ENCODE peak calls at places on chromosomes 11 and 22, in six cellular contexts. Y is HCT116, F is K562, V is SK-N-SH, J is HepG2, P is H1. W is an unnamed sample.

GRCh38 chr22:17629646-17630045 is 1.1 kb upstream of the ATP6V1E1 start:
- DNase-seq in V (no peak), J (no peak), Y (no peak), P (no peak), F (no peak), W (peak)

GRCh38 chr11:134049303-134049702 is 19.6 kb upstream of the JAM3 start:
- DNase-seq in P (no peak), Y (no peak), F (no peak), V (no peak), J (no peak), W (no peak)

GRCh38 chr11:16191852-16192240 is 164.5 kb downstream of the SOX6 start:
- DNase-seq in J (no peak), V (peak), Y (no peak), F (no peak), P (no peak), W (no peak)

GRCh38 chr11:4636962-4637661 is at the start of gene OR51D1:
- DNase-seq in J (peak), F (peak), P (peak), V (peak), Y (peak), W (peak)

GRCh38 chr22:49415219-49415951 is 412.3 kb downstream of the BRD1 start:
- DNase-seq in F (no peak), P (no peak), J (no peak), Y (no peak), V (no peak), W (no peak)

GRCh38 chr11:12258451-12258850 is 118.9 kb upstream of the PARVA start:
- DNase-seq in P (no peak), V (no peak), Y (no peak), J (peak), F (peak), W (no peak)

GRCh38 chr11:72069787-72070251 is 10.5 kb downstream of the NUMA1 start:
- DNase-seq in P (no peak), J (peak), V (no peak), F (no peak), Y (peak), W (peak)

GRCh38 chr22:24994070-24994763 is 41.7 kb downstream of the KIAA1671 start:
- DNase-seq in F (no peak), J (no peak), Y (peak), V (no peak), P (no peak), W (no peak)

GRCh38 chr11:69567951-69568808 is 72.8 kb upstream of the CCND1 start:
- DNase-seq in J (peak), Y (no peak), P (peak), F (no peak), V (no peak), W (no peak)

GRCh38 chr11:120431633-120432032 is 79.9 kb upstream of the GRIK4 start:
- DNase-seq in Y (peak), V (peak), F (peak), P (no peak), J (peak), W (no peak)

GRCh38 chr11:57321996-57322880 is 2.5 kb downstream of the TNKS1BP1 start:
- DNase-seq in Y (peak), P (peak), V (peak), F (peak), J (peak), W (peak)

GRCh38 chr11:32081129-32081641 is 9.7 kb upstream of the RCN1 start:
- DNase-seq in V (no peak), F (no peak), Y (no peak), J (peak), P (no peak), W (no peak)

GRCh38 chr11:118646393-118646792 is 33.1 kb downstream of the TREH start:
- DNase-seq in P (no peak), Y (no peak), F (no peak), J (no peak), V (no peak), W (no peak)

GRCh38 chr22:43310311-43310710 is 32.9 kb downstream of the SCUBE1 start:
- DNase-seq in Y (no peak), F (peak), J (no peak), V (no peak), P (no peak), W (no peak)

GRCh38 chr11:127919206-127920000 is 668.0 kb downstream of the ETS1 start:
- DNase-seq in Y (no peak), P (no peak), F (no peak), J (no peak), V (no peak), W (peak)

GRCh38 chr11:126310229-126310991 is 6.5 kb downstream of the DCPS start:
- DNase-seq in P (peak), J (peak), V (peak), Y (peak), F (peak), W (peak)

GRCh38 chr11:70782401-70782913 is 384.1 kb downstream of the CTTN start:
- DNase-seq in J (no peak), F (no peak), V (no peak), P (no peak), Y (no peak), W (no peak)

GRCh38 chr11:10382518-10382917 is 72.5 kb upstream of the AMPD3 start:
- DNase-seq in J (no peak), F (peak), V (no peak), Y (peak), P (peak), W (no peak)

GRCh38 chr11:114044042-114044871 is 15.3 kb upstream of the ZBTB16 start:
- DNase-seq in Y (no peak), F (no peak), J (no peak), V (no peak), P (no peak), W (peak)

GRCh38 chr22:25514436-25514835 is 50.0 kb upstream of the GRK3 start:
- DNase-seq in J (no peak), F (no peak), P (no peak), Y (no peak), V (no peak), W (no peak)

GRCh38 chr22:17243524-17243923 is 24.3 kb upstream of the ADA2 start:
- DNase-seq in F (no peak), Y (no peak), V (no peak), P (no peak), J (no peak), W (no peak)

GRCh38 chr11:119829407-119829806 is 100.4 kb upstream of the NECTIN1 start:
- DNase-seq in J (no peak), V (no peak), P (no peak), Y (no peak), F (no peak), W (no peak)

GRCh38 chr11:78202733-78203167 is 14.0 kb downstream of the USP35 start:
- DNase-seq in V (no peak), F (no peak), J (peak), Y (no peak), P (no peak), W (no peak)

GRCh38 chr22:38202437-38203089 is 769 bp downstream of the MAFF start:
- DNase-seq in P (peak), V (peak), J (peak), F (no peak), Y (no peak), W (peak)

GRCh38 chr22:26481694-26482093 is 1.9 kb downstream of the HPS4 start:
- DNase-seq in F (no peak), Y (no peak), J (no peak), V (no peak), P (no peak), W (no peak)

GRCh38 chr22:29480512-29481264 is 670 bp downstream of the NEFH start:
- DNase-seq in J (no peak), F (peak), V (peak), P (peak), Y (no peak), W (peak)

GRCh38 chr11:67441731-67442401 is 1.4 kb downstream of the CORO1B start:
- DNase-seq in J (no peak), F (no peak), Y (no peak), P (no peak), V (no peak), W (no peak)

GRCh38 chr22:30569674-30570202 is 4.7 kb downstream of the GAL3ST1 start:
- DNase-seq in V (no peak), J (no peak), Y (no peak), P (no peak), F (no peak), W (no peak)

GRCh38 chr11:78893996-78894395 is 319.3 kb upstream of the NARS2 start:
- DNase-seq in V (no peak), F (no peak), Y (no peak), P (no peak), J (no peak), W (no peak)

GRCh38 chr22:40325315-40325714 is 21.0 kb upstream of the ADSL start:
- DNase-seq in V (no peak), J (no peak), P (no peak), Y (no peak), F (no peak), W (no peak)

GRCh38 chr11:67404515-67405195 is 772 bp downstream of the TBC1D10C start:
- DNase-seq in V (no peak), F (peak), J (no peak), Y (no peak), P (no peak), W (no peak)

GRCh38 chr22:25137577-25138525 is 61.8 kb upstream of the CRYBB3 start:
- DNase-seq in F (no peak), J (no peak), V (no peak), P (no peak), Y (peak), W (no peak)

GRCh38 chr11:76777922-76778321 is 5.2 kb upstream of the TSKU start:
- DNase-seq in V (no peak), J (no peak), Y (no peak), P (no peak), F (no peak), W (no peak)

GRCh38 chr11:17734418-17734911 is at the start of gene KCNC1:
- DNase-seq in J (no peak), V (peak), Y (no peak), P (peak), F (peak), W (peak)

GRCh38 chr11:17733261-17733660 is 1.3 kb upstream of the KCNC1 start:
- DNase-seq in F (no peak), P (no peak), J (no peak), V (no peak), Y (no peak), W (no peak)

GRCh38 chr11:17730137-17730536 is 4.4 kb upstream of the KCNC1 start:
- DNase-seq in V (no peak), J (no peak), F (no peak), P (no peak), Y (no peak), W (no peak)

GRCh38 chr11:17734986-17735822 is 623 bp downstream of the KCNC1 start:
- DNase-seq in P (peak), V (peak), F (peak), J (peak), Y (no peak), W (peak)

DNA sequence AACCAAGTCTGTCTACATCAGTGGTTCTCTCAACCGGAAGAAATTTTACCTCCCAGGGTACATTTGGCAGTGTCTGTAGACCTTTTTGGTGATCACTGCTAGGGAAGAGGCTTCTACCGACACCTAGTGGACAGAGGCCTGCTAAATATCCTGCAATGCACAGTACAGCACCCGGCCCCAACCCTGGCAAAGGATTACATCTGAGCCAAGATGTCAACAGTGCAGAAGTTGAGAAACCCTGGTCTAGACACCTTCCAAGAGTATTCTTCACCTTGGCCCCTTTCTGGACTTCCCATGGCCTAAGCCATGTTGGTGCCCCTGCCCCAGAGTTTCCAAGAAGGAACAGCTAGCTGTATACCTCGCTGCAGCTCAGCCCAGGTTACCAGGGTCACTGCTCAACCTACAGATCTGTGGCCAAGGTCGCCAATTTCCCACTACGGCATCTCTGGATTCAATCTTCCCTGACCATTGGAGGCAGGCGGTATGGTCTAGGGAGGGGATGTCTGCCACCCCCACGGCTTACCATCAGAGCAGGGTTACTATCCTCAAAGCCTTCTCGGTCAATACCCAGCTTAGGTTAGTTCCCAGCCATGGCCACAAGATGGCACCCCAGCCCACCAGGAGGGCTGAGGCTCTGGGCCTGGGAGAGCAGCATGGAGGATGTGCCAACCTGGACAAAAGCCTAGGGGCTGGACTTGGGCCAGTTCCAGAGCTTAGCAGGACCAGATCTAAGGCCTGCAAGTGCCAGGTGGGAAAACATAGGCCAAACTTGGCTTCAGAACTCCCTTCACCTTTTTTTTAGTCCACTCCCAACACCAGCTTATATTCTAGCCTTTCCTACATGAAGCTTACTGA is 3.7 kb upstream of the KCNC1 start:
- DNase-seq in J (peak), F (peak), V (peak), Y (peak), P (peak), W (peak)
- TF ChIP-seq MAX in J (no peak), F (no peak), V (no peak), Y (no peak), P (peak), W (no peak)

DNA sequence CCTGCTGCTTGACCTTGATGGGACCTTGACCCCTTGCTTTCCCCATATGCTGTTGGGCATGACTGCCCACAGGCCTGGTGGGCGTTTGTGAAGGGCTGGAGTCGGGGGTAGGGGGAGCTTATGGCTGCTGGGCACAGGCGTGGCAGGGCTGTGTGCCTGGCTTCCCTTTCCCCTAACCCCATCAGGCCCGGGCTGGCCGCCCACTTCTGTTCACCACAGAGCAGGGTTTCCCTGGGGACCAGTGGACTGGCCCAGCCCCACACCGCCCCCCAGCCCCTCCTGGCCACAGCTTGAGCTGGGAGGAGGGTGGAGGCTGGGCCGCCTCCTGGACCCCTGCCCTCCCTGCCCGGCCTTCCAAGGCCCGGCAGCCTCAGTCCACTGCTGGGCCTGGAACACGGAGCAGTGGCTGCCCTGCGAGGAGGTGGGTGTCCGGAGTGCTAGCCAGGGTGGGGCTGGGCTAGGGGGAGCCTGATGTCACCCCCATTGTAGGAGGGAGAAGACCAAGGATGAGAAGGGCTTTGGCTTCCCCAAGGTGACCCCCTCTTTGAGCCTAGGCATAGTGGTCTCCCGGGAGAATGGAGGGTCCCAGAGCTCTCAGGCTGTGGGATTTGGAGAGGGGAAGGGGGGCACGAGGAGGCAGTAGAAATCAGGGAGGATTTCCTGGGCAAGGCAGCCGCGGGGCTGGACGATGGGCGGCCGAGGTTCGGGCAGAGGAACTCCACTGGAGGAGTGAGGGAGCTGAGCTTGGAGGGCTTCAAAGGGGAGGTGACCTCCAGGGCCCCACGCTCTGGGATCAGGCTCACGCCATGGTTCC is at the start of gene AIFM3:
- DNase-seq in Y (no peak), V (peak), P (no peak), J (no peak), F (no peak), W (no peak)
- H2AFZ ChIP-seq in Y (no peak), V (no peak), P (no peak), J (no peak), F (no peak), W (no peak)

DNA sequence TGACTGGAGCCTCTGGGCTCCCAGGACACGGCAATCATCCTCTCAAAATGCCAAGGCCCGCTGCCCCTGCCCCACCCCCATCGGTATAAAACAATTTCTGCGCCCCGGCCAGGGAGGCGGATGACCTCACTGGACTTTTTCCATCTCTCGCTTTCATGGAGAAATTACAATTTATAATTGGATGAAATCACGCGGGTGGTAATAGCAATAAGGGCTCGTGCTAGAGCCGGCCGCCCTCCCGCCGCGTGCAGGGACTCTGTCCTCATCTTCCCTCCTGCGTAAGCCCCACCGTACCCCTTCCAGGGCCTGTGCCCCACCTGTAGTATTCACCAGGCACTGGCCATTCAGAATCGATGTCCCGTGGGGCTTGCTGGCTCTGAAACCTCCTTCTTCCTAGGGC is 64.5 kb downstream of the MACROD1 start:
- DNase-seq in P (no peak), Y (no peak), J (no peak), V (no peak), F (no peak), W (no peak)
- TF ChIP-seq MAX in P (no peak), Y (no peak), J (no peak), V (no peak), F (no peak), W (no peak)

GRCh38 chr11:109695696-109696095 is 273.7 kb downstream of the C11orf87 start:
- DNase-seq in Y (no peak), V (no peak), P (no peak), J (no peak), F (no peak), W (no peak)
- H2AFZ ChIP-seq in Y (no peak), V (no peak), P (no peak), J (no peak), F (no peak), W (no peak)

W was measured in endothelial cell of umbilical vein.